ENCODE peak calls at places on chromosomes 1 and 21, in seven cellular contexts. E is AG10803, I is ELR, P is ecto neural progenitor cell, Y is amygdala, W is tibial artery, A is mesothelial cell of epicardium. Q is an unnamed sample.

GRCh38 chr21:46188226-46189212 is 4.3 kb upstream of the SPATC1L start:
- DNase-seq in W (no peak), A (no peak), Y (no peak), P (no peak), E (peak; percentile 67), I (peak; percentile 78), Q (no peak)

GRCh38 chr1:3907031-3907534 is 7.0 kb upstream of the C1orf174 start:
- DNase-seq in W (no peak), I (no peak), Y (no peak), P (no peak), A (no peak), E (no peak), Q (no peak)

GRCh38 chr1:203408485-203409229 is 57.7 kb upstream of the FMOD start:
- DNase-seq in Y (peak; percentile 55), I (peak; percentile 62), E (peak; percentile 80), P (no peak), A (peak; percentile 38), W (peak; percentile 95), Q (peak; percentile 22)

GRCh38 chr1:196651637-196652215 is at the start of gene CFH:
- DNase-seq in W (no peak), Y (no peak), A (no peak), I (peak; percentile 73), P (no peak), E (peak; percentile 82), Q (no peak)

GRCh38 chr1:184118051-184118450 is 66.5 kb downstream of the TSEN15 start:
- DNase-seq in P (no peak), W (no peak), A (no peak), E (peak; percentile 92), I (peak; percentile 97), Y (no peak), Q (no peak)

GRCh38 chr1:192592981-192593683 is 17.6 kb downstream of the RGS1 start:
- DNase-seq in E (peak; percentile 31), A (no peak), I (peak; percentile 9), Y (no peak), W (no peak), P (no peak), Q (no peak)

GRCh38 chr21:45537111-45537745 is 5.0 kb downstream of the SLC19A1 start:
- DNase-seq in P (peak; percentile 44), A (no peak), E (no peak), W (peak; percentile 2), I (no peak), Y (no peak), Q (no peak)

GRCh38 chr1:12078938-12079861 is 16.1 kb downstream of the TNFRSF8 start:
- DNase-seq in I (peak; percentile 64), Y (no peak), A (peak; percentile 67), E (peak; percentile 55), P (peak; percentile 79), W (no peak), Q (peak; percentile 2)

GRCh38 chr1:16960560-16961296 is 19.7 kb downstream of the MFAP2 start:
- DNase-seq in A (peak; percentile 87), W (peak; percentile 83), E (peak; percentile 80), Y (peak; percentile 7), I (peak; percentile 87), P (peak; percentile 93), Q (no peak)

GRCh38 chr1:55064861-55065263 is 25.5 kb downstream of the PCSK9 start:
- DNase-seq in P (no peak), W (no peak), Y (no peak), I (peak; percentile 39), E (peak; percentile 76), A (no peak), Q (no peak)

GRCh38 chr1:202085682-202086373 is 36.9 kb upstream of the GPR37L1 start:
- DNase-seq in A (no peak), Y (peak; percentile 43), E (no peak), I (no peak), P (no peak), W (peak; percentile 25), Q (peak; percentile 35)

GRCh38 chr1:115782571-115783281 is 14.2 kb upstream of the CASQ2 start:
- DNase-seq in E (peak; percentile 89), Y (no peak), W (no peak), A (no peak), I (peak; percentile 81), P (no peak), Q (no peak)

GRCh38 chr1:25140073-25140797 is 92.1 kb downstream of the SYF2 start:
- DNase-seq in Y (no peak), W (no peak), P (no peak), A (no peak), E (no peak), I (peak; percentile 6), Q (no peak)

GRCh38 chr1:58754683-58755467 is 29.0 kb downstream of the JUN start:
- DNase-seq in I (no peak), W (no peak), Y (no peak), E (no peak), P (no peak), A (no peak), Q (no peak)

GRCh38 chr1:179228783-179229213 is 679 bp downstream of the ABL2 start:
- DNase-seq in Y (peak; percentile 33), P (peak; percentile 80), E (peak; percentile 29), I (peak; percentile 62), W (peak; percentile 37), A (peak; percentile 55), Q (no peak)

GRCh38 chr1:210978316-210978993 is 155.5 kb downstream of the KCNH1 start:
- DNase-seq in Y (no peak), I (no peak), E (no peak), P (no peak), W (no peak), A (no peak), Q (no peak)

GRCh38 chr1:165056914-165057313 is 299.6 kb downstream of the LMX1A start:
- DNase-seq in Y (no peak), E (no peak), A (no peak), I (no peak), W (no peak), P (no peak), Q (no peak)

GRCh38 chr1:166676981-166677380 is 162.3 kb upstream of the POGK start:
- DNase-seq in A (no peak), Y (no peak), I (no peak), W (no peak), E (no peak), P (no peak), Q (no peak)

GRCh38 chr1:233326319-233326994 is 1.1 kb upstream of the MAP3K21 start:
- DNase-seq in W (no peak), E (no peak), A (no peak), Y (no peak), P (no peak), I (no peak), Q (no peak)

GRCh38 chr1:150763631-150764223 is 1.9 kb downstream of the CTSS start:
- DNase-seq in A (no peak), E (no peak), W (no peak), Y (no peak), I (no peak), P (no peak), Q (no peak)

GRCh38 chr1:234691567-234691966 is 81.6 kb upstream of the IRF2BP2 start:
- DNase-seq in I (peak; percentile 70), A (no peak), W (no peak), Y (no peak), E (peak; percentile 43), P (no peak), Q (no peak)

GRCh38 chr21:20661221-20661620 is 337.0 kb upstream of the NCAM2 start:
- DNase-seq in Y (no peak), A (no peak), P (no peak), I (no peak), E (no peak), W (no peak), Q (no peak)

GRCh38 chr1:99917214-99917613 is 52.6 kb upstream of the SLC35A3 start:
- DNase-seq in I (no peak), E (no peak), P (no peak), W (no peak), A (no peak), Y (no peak), Q (no peak)

GRCh38 chr1:153791856-153792253 is 16.6 kb downstream of the SLC27A3 start:
- DNase-seq in Y (no peak), I (peak; percentile 72), P (no peak), A (no peak), E (peak; percentile 42), W (peak; percentile 19), Q (no peak)

Q was measured in anterior cingulate cortex.